ENCODE peak calls at places on chromosomes 6 and 20, in five cellular contexts. X is cardiac fibroblast, I is suprapubic skin, C is epithelial cell of esophagus, E is lower leg skin. N is an unnamed sample.

GRCh38 chr6:6386010-6386409 is 65.5 kb upstream of the F13A1 start:
- DNase-seq in X (no peak), I (no peak), C (peak; percentile 68), E (no peak), N (no peak)

GRCh38 chr20:9112541-9113515 is 43.9 kb downstream of the PLCB4 start:
- DNase-seq in X (peak; percentile 68), I (no peak), C (peak; percentile 61), E (no peak), N (peak; percentile 65)

GRCh38 chr6:57021086-57021720 is 25.3 kb upstream of the KIAA1586 start:
- DNase-seq in X (peak; percentile 75), I (no peak), C (peak; percentile 65), E (no peak), N (peak; percentile 59)

GRCh38 chr20:50325651-50326050 is 135.0 kb downstream of the CEBPB start:
- DNase-seq in X (no peak), I (no peak), C (no peak), E (no peak), N (no peak)

GRCh38 chr6:36594816-36595167 is 630 bp downstream of the SRSF3 start:
- DNase-seq in X (peak; percentile 35), I (no peak), C (no peak), E (peak; percentile 49), N (peak; percentile 34)

GRCh38 chr6:31972709-31973350 is 892 bp upstream of the DXO start:
- DNase-seq in X (peak; percentile 72), I (no peak), C (peak; percentile 24), E (no peak), N (peak; percentile 54)

GRCh38 chr6:159608961-159609673 is 83.9 kb downstream of the SOD2 start:
- DNase-seq in X (peak; percentile 48), I (no peak), C (peak; percentile 66), E (no peak), N (peak; percentile 36)

GRCh38 chr20:24948939-24949679 is at the start of gene CST7:
- DNase-seq in X (peak; percentile 2), I (peak; percentile 80), C (no peak), E (peak; percentile 88), N (no peak)

GRCh38 chr6:7088076-7088742 is 19.6 kb upstream of the RREB1 start:
- DNase-seq in X (no peak), I (no peak), C (no peak), E (no peak), N (no peak)

GRCh38 chr20:41011551-41012067 is 17.0 kb upstream of the TOP1 start:
- DNase-seq in X (no peak), I (no peak), C (no peak), E (no peak), N (no peak)

GRCh38 chr20:2616634-2617033 is 35.8 kb upstream of the NOP56 start:
- DNase-seq in X (no peak), I (no peak), C (no peak), E (no peak), N (no peak)

GRCh38 chr6:12232339-12232738 is 57.8 kb upstream of the EDN1 start:
- DNase-seq in X (peak; percentile 79), I (no peak), C (no peak), E (no peak), N (peak; percentile 55)

GRCh38 chr6:110476046-110476849 is at the start of gene SLC22A16:
- DNase-seq in X (no peak), I (no peak), C (no peak), E (no peak), N (no peak)

GRCh38 chr20:10511166-10511506 is 76.0 kb downstream of the SLX4IP start:
- DNase-seq in X (no peak), I (no peak), C (no peak), E (no peak), N (no peak)

GRCh38 chr6:13461805-13462204 is 25.6 kb downstream of the GFOD1 start:
- DNase-seq in X (no peak), I (no peak), C (no peak), E (peak; percentile 79), N (peak; percentile 23)

GRCh38 chr6:3294396-3294795 is 35.6 kb downstream of the PSMG4 start:
- DNase-seq in X (no peak), I (peak; percentile 53), C (no peak), E (peak; percentile 53), N (no peak)

GRCh38 chr20:4117867-4118266 is 102.5 kb upstream of the RNF24 start:
- DNase-seq in X (no peak), I (no peak), C (no peak), E (no peak), N (no peak)

GRCh38 chr6:6712258-6712978 is 123.9 kb downstream of the LY86 start:
- DNase-seq in X (peak; percentile 61), I (no peak), C (peak; percentile 98), E (no peak), N (peak; percentile 94)

GRCh38 chr6:44150317-44150917 is 8.2 kb upstream of the CAPN11 start:
- DNase-seq in X (no peak), I (no peak), C (no peak), E (no peak), N (no peak)

GRCh38 chr20:5039255-5039657 is 37.9 kb upstream of the SLC23A2 start:
- DNase-seq in X (no peak), I (no peak), C (no peak), E (no peak), N (no peak)

GRCh38 chr20:20338133-20338730 is 29.7 kb upstream of the INSM1 start:
- DNase-seq in X (no peak), I (no peak), C (no peak), E (no peak), N (no peak)

GRCh38 chr6:53059648-53060589 is 5.3 kb upstream of the FBXO9 start:
- DNase-seq in X (no peak), I (no peak), C (no peak), E (no peak), N (no peak)

GRCh38 chr6:106360410-106360988 is at the start of gene CRYBG1:
- DNase-seq in X (no peak), I (peak; percentile 81), C (peak; percentile 90), E (peak; percentile 91), N (peak; percentile 12)

GRCh38 chr6:129203190-129203900 is 320.4 kb downstream of the LAMA2 start:
- DNase-seq in X (no peak), I (no peak), C (no peak), E (no peak), N (peak; percentile 12)

GRCh38 chr6:116402108-116402507 is 31.4 kb downstream of the DSE start:
- DNase-seq in X (no peak), I (no peak), C (no peak), E (no peak), N (no peak)

GRCh38 chr6:141326426-141326825 is 806.3 kb upstream of the GJE1 start:
- DNase-seq in X (peak; percentile 99), I (no peak), C (peak; percentile 99), E (no peak), N (peak; percentile 96)

DNA sequence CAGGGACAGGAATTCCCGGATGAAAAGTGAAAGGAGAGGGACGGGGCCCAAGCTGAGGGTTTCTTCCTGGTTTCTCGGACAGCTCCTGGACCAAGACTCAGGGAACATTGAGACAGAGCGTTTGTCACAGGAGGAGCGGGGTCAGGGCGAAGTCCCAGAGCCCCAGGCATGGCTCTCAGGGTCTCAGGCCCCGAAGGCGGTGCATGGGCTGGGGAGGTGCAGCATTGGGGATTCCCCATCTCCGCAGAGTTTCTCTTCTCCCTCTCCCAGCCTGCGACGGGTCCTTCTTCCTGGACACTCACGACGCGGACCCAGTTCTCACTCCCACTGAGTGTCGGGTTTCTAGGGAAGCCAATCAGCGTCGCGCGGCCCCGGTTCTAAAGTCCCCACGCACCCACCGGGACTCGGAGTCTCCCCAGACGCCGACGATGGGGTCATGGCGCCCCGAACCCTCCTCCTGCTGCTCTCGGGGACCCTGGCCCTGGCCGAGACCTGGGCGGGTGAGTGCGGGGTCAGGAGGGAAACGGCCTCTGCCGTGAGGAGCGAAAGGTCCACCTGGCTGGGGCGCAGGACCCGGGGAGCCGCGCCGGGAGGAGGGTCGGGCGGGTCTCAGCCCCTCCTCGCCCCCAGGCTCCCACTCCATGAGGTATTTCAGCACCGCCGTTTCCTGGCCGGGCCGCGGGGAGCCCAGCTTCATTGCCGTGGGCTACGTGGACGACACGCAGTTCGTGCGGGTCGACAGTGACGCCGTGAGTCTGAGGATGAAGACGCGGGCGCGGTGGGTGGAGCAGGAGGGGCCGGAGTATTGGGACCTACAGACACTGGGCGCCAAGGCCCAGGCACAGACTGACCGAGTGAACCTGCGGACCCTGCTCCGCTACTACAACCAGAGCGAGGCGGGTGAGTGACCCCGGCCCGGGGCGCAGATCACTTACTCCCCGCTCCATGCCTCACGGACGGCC is 54.6 kb upstream of the POLR1H start:
- DNase-seq in X (no peak), I (peak; percentile 85), C (no peak), E (peak; percentile 90), N (peak; percentile 17)
- H3K4me3 ChIP-seq in X (peak overlapping the region; percentile 37), I (peak overlapping the region; percentile 63), C (peak overlapping the region; percentile 14), E (peak overlapping the region; percentile 43), N (peak overlapping the region; percentile 52)

DNA sequence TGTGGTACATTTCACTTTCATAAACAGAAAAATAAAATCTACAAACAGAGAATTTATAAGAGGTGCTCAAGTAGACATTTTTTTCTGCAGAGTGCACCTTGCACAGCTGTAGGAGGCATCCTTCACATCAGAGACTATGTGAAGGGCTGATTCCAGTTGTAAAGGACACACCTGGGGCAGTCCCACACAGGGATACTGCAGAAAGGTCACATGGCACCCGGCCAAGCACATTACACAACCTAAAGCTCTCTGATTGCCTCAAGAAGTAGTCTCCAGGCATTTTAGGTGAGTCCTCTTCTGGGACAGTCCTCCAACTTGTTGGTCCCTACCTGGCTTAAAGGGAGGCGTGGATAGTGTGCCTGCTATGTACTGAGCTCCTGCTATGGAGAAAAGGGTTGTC is 502.9 kb upstream of the NOX3 start:
- DNase-seq in X (no peak), I (no peak), C (peak; percentile 4), E (no peak), N (no peak)
- H3K4me3 ChIP-seq in X (no peak overlapping the region), I (no peak overlapping the region), C (no peak overlapping the region), E (no peak overlapping the region), N (no peak overlapping the region)

DNA sequence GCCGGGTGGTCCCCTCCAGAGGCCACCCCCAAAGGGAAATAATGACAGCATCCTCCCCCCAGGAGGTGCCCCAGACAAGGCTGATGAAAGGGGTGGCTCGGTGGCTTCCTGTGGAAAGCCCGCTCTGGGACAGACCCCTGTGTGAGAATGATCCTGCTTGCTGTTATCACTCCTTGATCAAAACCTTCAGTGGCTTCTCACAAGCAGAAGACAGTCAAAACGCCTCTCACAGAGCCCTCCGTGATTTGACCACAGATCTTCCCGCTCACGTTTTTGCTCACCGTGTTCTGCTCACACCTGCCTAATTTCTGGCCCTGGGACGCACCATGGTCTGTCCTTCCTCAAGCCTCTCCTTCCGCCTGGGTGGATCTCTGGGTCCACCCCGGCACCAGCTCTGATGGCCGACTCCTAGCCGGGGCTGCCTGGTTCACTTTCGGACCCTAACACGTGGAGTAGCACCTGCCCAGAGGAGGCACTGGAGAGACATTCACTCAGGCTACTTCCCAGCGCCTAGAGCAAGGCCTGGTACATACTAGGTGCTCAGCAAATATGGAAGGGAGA is 210.4 kb downstream of the ANKRD60 start:
- DNase-seq in X (no peak), I (peak; percentile 60), C (no peak), E (peak; percentile 77), N (no peak)
- H3K4me3 ChIP-seq in X (no peak overlapping the region), I (no peak overlapping the region), C (no peak overlapping the region), E (no peak overlapping the region), N (no peak overlapping the region)

GRCh38 chr6:125747589-125748533 is 1.6 kb upstream of the HEY2 start:
- DNase-seq in X (peak; percentile 25), I (peak; percentile 82), C (peak; percentile 79), E (peak; percentile 89), N (no peak)

GRCh38 chr6:125743604-125744003 is 5.8 kb upstream of the HEY2 start:
- DNase-seq in X (no peak), I (no peak), C (no peak), E (no peak), N (no peak)

GRCh38 chr6:125745281-125746018 is 4.0 kb upstream of the HEY2 start:
- DNase-seq in X (no peak), I (no peak), C (no peak), E (no peak), N (no peak)

GRCh38 chr6:125746731-125747588 is 2.5 kb upstream of the HEY2 start:
- DNase-seq in X (peak; percentile 76), I (peak; percentile 82), C (peak; percentile 33), E (peak; percentile 87), N (peak; percentile 73)

GRCh38 chr6:125746019-125746414 is 3.4 kb upstream of the HEY2 start:
- DNase-seq in X (no peak), I (no peak), C (no peak), E (no peak), N (no peak)
- H3K4me3 ChIP-seq in X (no peak overlapping the region), I (peak overlapping the region; percentile 70), C (no peak overlapping the region), E (no peak overlapping the region), N (no peak overlapping the region)

N was measured in fibroblast of villous mesenchyme.